ENCODE peak calls at places on chromosomes 5 and 9, in four cellular contexts. R is upper lobe of right lung, Q is heart left ventricle, J is psoas muscle. S is an unnamed sample.

GRCh38 chr5:157778121-157778805 is 34.8 kb downstream of the LSM11 start:
- DNase-seq in R (no peak), J (no peak), Q (no peak), S (peak; percentile 50)

GRCh38 chr9:91378695-91379127 is 17.0 kb upstream of the AUH start:
- DNase-seq in R (no peak), Q (no peak), J (no peak), S (no peak)

GRCh38 chr5:159658266-159658665 is 258.0 kb upstream of the ADRA1B start:
- DNase-seq in J (no peak), R (no peak), Q (no peak), S (no peak)

GRCh38 chr5:158384535-158385421 is 525.8 kb upstream of the CLINT1 start:
- DNase-seq in J (no peak), R (no peak), Q (peak; percentile 28), S (no peak)

GRCh38 chr9:116312221-116312620 is 158.6 kb downstream of the PAPPA start:
- DNase-seq in R (no peak), J (no peak), Q (no peak), S (no peak)

GRCh38 chr5:180178516-180179398 is 30.3 kb downstream of the RASGEF1C start:
- DNase-seq in Q (no peak), J (no peak), R (peak; percentile 17), S (no peak)

GRCh38 chr9:31629292-31629691 is 755.2 kb upstream of the ACO1 start:
- DNase-seq in Q (no peak), J (no peak), R (no peak), S (no peak)

GRCh38 chr9:111008148-111009075 is 29.9 kb downstream of the LPAR1 start:
- DNase-seq in Q (no peak), J (no peak), R (no peak), S (no peak)

GRCh38 chr9:13165956-13166355 is 113.5 kb downstream of the MPDZ start:
- DNase-seq in R (no peak), Q (no peak), J (no peak), S (no peak)

GRCh38 chr5:61623401-61624069 is 291.5 kb downstream of the ZSWIM6 start:
- DNase-seq in R (no peak), J (no peak), Q (no peak), S (no peak)

GRCh38 chr5:59123595-59124561 is 541.0 kb downstream of the RAB3C start:
- DNase-seq in Q (no peak), R (no peak), J (no peak), S (no peak)

GRCh38 chr5:3258050-3258449 is 337.6 kb upstream of the IRX1 start:
- DNase-seq in Q (no peak), R (no peak), J (no peak), S (no peak)

GRCh38 chr5:76604838-76605237 is 18.4 kb downstream of the F2RL2 start:
- DNase-seq in Q (no peak), R (no peak), J (no peak), S (no peak)

GRCh38 chr5:532521-533242 is 8.4 kb upstream of the SLC9A3 start:
- DNase-seq in Q (peak; percentile 13), J (no peak), R (peak; percentile 53), S (peak; percentile 47)

GRCh38 chr5:154972476-154973080 is 31.7 kb downstream of the MRPL22 start:
- DNase-seq in J (no peak), Q (peak; percentile 37), R (no peak), S (no peak)

GRCh38 chr5:112865128-112865527 is 4.0 kb downstream of the SRP19 start:
- DNase-seq in Q (no peak), J (no peak), R (no peak), S (no peak)

GRCh38 chr9:103082494-103082893 is 87.4 kb downstream of the CYLC2 start:
- DNase-seq in R (no peak), Q (no peak), J (no peak), S (no peak)

GRCh38 chr5:17381926-17382325 is 116.1 kb upstream of the TAF11L2 start:
- DNase-seq in Q (peak; percentile 37), R (peak; percentile 73), J (peak; percentile 62), S (no peak)

GRCh38 chr9:134366223-134367031 is 40.2 kb downstream of the RXRA start:
- DNase-seq in J (peak; percentile 96), R (peak; percentile 94), Q (peak; percentile 95), S (peak; percentile 95)

GRCh38 chr9:18492612-18493011 is 18.7 kb downstream of the ADAMTSL1 start:
- DNase-seq in J (no peak), R (no peak), Q (no peak), S (no peak)
- H3K4me3 ChIP-seq in J (no peak overlapping the region), R (no peak overlapping the region), Q (no peak overlapping the region), S (no peak overlapping the region)

GRCh38 chr5:78958672-78959410 is 26.3 kb downstream of the ARSB start:
- DNase-seq in Q (no peak), R (no peak), J (no peak), S (no peak)
- H3K4me3 ChIP-seq in Q (no peak overlapping the region), R (no peak overlapping the region), J (no peak overlapping the region), S (no peak overlapping the region)

GRCh38 chr5:140964356-140964755 is 1.9 kb upstream of the PCDHAC2 start:
- DNase-seq in R (no peak), J (no peak), Q (no peak), S (no peak)

GRCh38 chr5:140962190-140962589 is 4.1 kb upstream of the PCDHAC2 start:
- DNase-seq in J (no peak), Q (no peak), R (no peak), S (no peak)

GRCh38 chr5:140966293-140967225 is at the start of gene PCDHAC2:
- DNase-seq in Q (peak; percentile 40), J (peak; percentile 56), R (peak; percentile 87), S (peak; percentile 56)

GRCh38 chr5:140967226-140967893 is 1.1 kb downstream of the PCDHAC2 start:
- DNase-seq in J (no peak), R (no peak), Q (no peak), S (no peak)

GRCh38 chr5:140965905-140966292 is 377 bp upstream of the PCDHAC2 start:
- DNase-seq in J (no peak), R (no peak), Q (no peak), S (no peak)
- H3K4me3 ChIP-seq in J (peak overlapping the region; percentile 67), R (peak overlapping the region; percentile 61), Q (peak overlapping the region; percentile 58), S (peak overlapping the region; percentile 54)

GRCh38 chr9:77018058-77019009 is 1.1 kb upstream of the FOXB2 start:
- DNase-seq in R (no peak), Q (no peak), J (no peak), S (no peak)

GRCh38 chr9:77016111-77016525 is 3.3 kb upstream of the FOXB2 start:
- DNase-seq in Q (no peak), J (no peak), R (no peak), S (no peak)

GRCh38 chr9:77017505-77017894 is 2.0 kb upstream of the FOXB2 start:
- DNase-seq in J (no peak), Q (no peak), R (no peak), S (no peak)

GRCh38 chr9:77015291-77016048 is 4.0 kb upstream of the FOXB2 start:
- DNase-seq in Q (no peak), R (no peak), J (no peak), S (no peak)

GRCh38 chr9:77016526-77017504 is 2.6 kb upstream of the FOXB2 start:
- DNase-seq in J (no peak), R (no peak), Q (no peak), S (no peak)
- H3K4me3 ChIP-seq in J (peak overlapping the region; percentile 57), R (no peak overlapping the region), Q (no peak overlapping the region), S (no peak overlapping the region)

DNA sequence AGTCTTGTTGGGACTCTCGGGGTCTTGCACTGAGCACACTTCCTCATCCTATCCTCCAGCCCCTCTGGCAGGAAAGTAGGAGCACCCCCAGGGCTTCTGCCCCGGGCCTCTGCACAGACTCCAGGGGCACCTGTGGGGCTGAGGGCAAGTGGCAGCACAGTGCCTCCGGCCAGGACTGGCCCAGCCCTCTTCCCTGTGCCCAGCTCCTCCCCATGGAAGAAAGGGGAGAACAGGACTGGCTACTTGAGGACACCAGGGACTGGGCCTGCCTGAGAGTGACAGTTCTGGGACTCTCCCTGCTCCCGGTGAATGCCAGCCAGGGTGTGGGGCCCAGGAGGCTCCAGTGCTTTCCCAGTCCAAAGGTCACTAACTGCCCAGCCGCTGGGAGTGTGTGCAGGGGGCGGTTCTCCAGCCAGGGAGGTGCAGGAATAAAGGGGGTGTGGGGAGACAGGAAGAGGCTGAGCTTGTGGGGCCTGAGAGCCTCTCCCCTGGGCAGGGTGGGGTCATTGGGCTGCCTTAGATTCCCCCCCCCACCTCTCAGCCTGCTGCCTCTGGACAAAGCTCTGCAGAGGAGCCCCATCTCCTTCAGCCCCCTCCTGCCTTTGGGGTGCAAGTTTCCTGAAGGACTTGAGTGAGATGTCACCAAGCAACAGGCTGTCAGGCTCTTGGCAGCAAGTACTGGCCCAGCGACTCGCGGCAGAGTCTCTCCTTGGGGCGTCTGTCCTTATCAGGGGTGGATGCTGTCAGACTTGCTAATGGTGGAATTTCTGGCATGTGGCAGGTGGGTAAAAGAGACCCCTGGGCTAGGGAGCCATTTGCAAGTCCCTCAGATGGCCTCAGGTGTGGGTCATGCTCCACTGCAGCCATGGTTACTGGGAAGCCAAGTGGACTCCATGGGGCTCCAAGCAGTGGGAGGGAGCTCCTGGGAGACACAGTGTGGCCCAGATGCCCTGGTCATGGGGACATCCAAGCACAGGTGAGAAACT is 19.1 kb upstream of the JADE2 start:
- DNase-seq in R (peak; percentile 80), Q (peak; percentile 92), J (peak; percentile 82), S (peak; percentile 98)
- H3K4me3 ChIP-seq in R (peak overlapping the region; percentile 19), Q (peak overlapping the region; percentile 17), J (no peak overlapping the region), S (peak overlapping the region; percentile 31)

GRCh38 chr5:93107828-93108520 is 473.0 kb downstream of the NR2F1-AS1 start:
- DNase-seq in J (no peak), R (no peak), Q (no peak), S (no peak)
- H3K4me3 ChIP-seq in J (no peak overlapping the region), R (no peak overlapping the region), Q (no peak overlapping the region), S (no peak overlapping the region)

DNA sequence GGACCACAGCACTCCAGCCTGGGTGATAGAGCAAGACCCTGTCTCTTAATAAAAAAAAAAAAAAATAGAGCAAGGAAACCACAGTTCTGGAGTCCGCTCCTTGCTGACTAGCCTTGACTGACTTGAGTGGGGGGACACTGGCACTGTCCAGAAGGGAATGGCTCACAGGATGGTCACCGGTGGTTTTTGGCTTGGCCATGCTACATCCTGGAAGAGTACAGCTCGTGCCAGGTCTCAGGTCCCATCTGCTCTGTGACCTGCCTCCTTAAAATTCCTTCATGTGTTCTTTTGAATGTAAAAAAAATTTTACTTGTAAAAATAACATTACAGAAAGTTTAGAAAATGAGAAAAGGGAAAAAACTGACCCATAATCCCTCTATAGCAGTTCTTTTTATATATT is 5.6 kb downstream of the NANS start:
- DNase-seq in J (no peak), Q (no peak), R (no peak), S (no peak)
- H3K4me3 ChIP-seq in J (no peak overlapping the region), Q (no peak overlapping the region), R (no peak overlapping the region), S (no peak overlapping the region)

GRCh38 chr5:151212361-151212899 is 11.5 kb downstream of the CCDC69 start:
- DNase-seq in R (no peak), Q (no peak), J (no peak), S (no peak)
- H3K4me3 ChIP-seq in R (no peak overlapping the region), Q (peak overlapping the region; percentile 56), J (no peak overlapping the region), S (no peak overlapping the region)